ENCODE peak calls at places on chromosomes 4 and X, in seven cellular contexts. C is H9, Q is cardiac fibroblast, S is colonic mucosa, A is body of pancreas, U is IMR-90, B is astrocyte. Y is an unnamed sample.

GRCh38 chr4:98564847-98565246 is 93.6 kb downstream of the TSPAN5 start:
- DNase-seq in C (no peak), A (no peak), U (no peak), S (no peak), B (peak), Q (no peak), Y (no peak)

GRCh38 chr4:101284546-101284945 is 62.8 kb downstream of the PPP3CA start:
- DNase-seq in S (no peak), Q (peak), C (no peak), A (no peak), B (no peak), U (no peak), Y (no peak)

GRCh38 chrX:426881-427280 is 40.2 kb upstream of the PPP2R3B start:
- DNase-seq in A (no peak), B (no peak), C (no peak), Q (peak), U (no peak), S (no peak), Y (no peak)

GRCh38 chr4:153326513-153326912 is 18.0 kb upstream of the MND1 start:
- DNase-seq in A (no peak), C (no peak), S (peak), U (peak), B (peak), Q (peak), Y (peak)

GRCh38 chr4:183758006-183758734 is 99.1 kb downstream of the TRAPPC11 start:
- DNase-seq in C (peak), U (no peak), S (peak), Q (peak), A (no peak), B (no peak), Y (no peak)

GRCh38 chrX:130053236-130053635 is 57.1 kb downstream of the ELF4 start:
- DNase-seq in Q (no peak), S (no peak), C (no peak), A (no peak), B (no peak), U (no peak), Y (no peak)

GRCh38 chr4:159150838-159151390 is 48.0 kb downstream of the RAPGEF2 start:
- DNase-seq in Q (no peak), S (no peak), A (peak), C (no peak), U (no peak), B (no peak), Y (no peak)

GRCh38 chr4:172141025-172141424 is 327.8 kb downstream of the GALNTL6 start:
- DNase-seq in U (no peak), B (no peak), Q (no peak), A (no peak), S (no peak), C (no peak), Y (no peak)

GRCh38 chr4:134126161-134126560 is 75.4 kb downstream of the PABPC4L start:
- DNase-seq in B (no peak), A (no peak), Q (no peak), U (no peak), C (no peak), S (no peak), Y (no peak)

GRCh38 chrX:49071877-49072711 is 1.7 kb downstream of the PRAF2 start:
- DNase-seq in Q (peak), B (peak), C (peak), A (peak), S (peak), U (peak), Y (no peak)

GRCh38 chrX:18422325-18422724 is 3.1 kb upstream of the CDKL5 start:
- DNase-seq in S (no peak), C (no peak), A (no peak), B (peak), Q (peak), U (peak), Y (no peak)

GRCh38 chr4:121380448-121381147 is at the start of gene QRFPR:
- DNase-seq in A (no peak), U (no peak), S (no peak), Q (peak), C (peak), B (no peak), Y (peak)

GRCh38 chr4:183256756-183257385 is 63.2 kb downstream of the CLDN22 start:
- DNase-seq in A (peak), U (peak), S (no peak), Q (peak), C (peak), B (no peak), Y (peak)

GRCh38 chr4:127782275-127783025 is at the start of gene HSPA4L:
- DNase-seq in U (peak), A (peak), C (no peak), Q (peak), S (peak), B (peak), Y (peak)

GRCh38 chr4:107843394-107843793 is 18.7 kb downstream of the SGMS2 start:
- DNase-seq in Q (no peak), B (no peak), S (no peak), C (peak), U (no peak), A (no peak), Y (no peak)

GRCh38 chr4:42965326-42965725 is 72.8 kb downstream of the GRXCR1 start:
- DNase-seq in C (no peak), Q (no peak), A (no peak), S (no peak), U (no peak), B (no peak), Y (no peak)

GRCh38 chrX:150362599-150363481 is at the start of gene MAMLD1:
- DNase-seq in S (peak), Q (peak), C (peak), U (peak), B (peak), A (peak), Y (peak)

GRCh38 chr4:188722911-188723310 is 583.7 kb downstream of the TRIML1 start:
- DNase-seq in U (peak), A (no peak), B (no peak), C (no peak), S (no peak), Q (no peak), Y (no peak)

GRCh38 chr4:11748169-11748872 is 319.6 kb upstream of the HS3ST1 start:
- DNase-seq in S (no peak), B (peak), A (no peak), C (no peak), U (peak), Q (peak), Y (no peak)

GRCh38 chr4:26557164-26557563 is 26.7 kb upstream of the TBC1D19 start:
- DNase-seq in S (no peak), B (peak), A (no peak), C (no peak), U (peak), Q (peak), Y (no peak)

GRCh38 chr4:151569650-151570049 is 160.7 kb downstream of the FHIP1A start:
- DNase-seq in C (no peak), U (no peak), Q (no peak), B (no peak), A (peak), S (no peak), Y (no peak)

GRCh38 chr4:184074989-184075388 is 142.7 kb downstream of the ENPP6 start:
- DNase-seq in B (no peak), S (no peak), C (no peak), A (no peak), Q (no peak), U (no peak), Y (no peak)

GRCh38 chrX:16005899-16006298 is 117.5 kb upstream of the GRPR start:
- DNase-seq in C (no peak), U (no peak), A (no peak), Q (no peak), B (no peak), S (no peak), Y (no peak)

GRCh38 chr4:61445374-61446063 is 245.4 kb downstream of the ADGRL3 start:
- DNase-seq in S (no peak), C (no peak), U (no peak), A (no peak), Q (no peak), B (no peak), Y (no peak)

GRCh38 chrX:19697416-19697815 is 182.1 kb upstream of the MAP3K15 start:
- DNase-seq in A (no peak), U (peak), S (no peak), B (no peak), Q (peak), C (no peak), Y (no peak)

GRCh38 chr4:184695178-184695896 is 38.6 kb downstream of the CENPU start:
- DNase-seq in S (no peak), C (no peak), B (no peak), Q (no peak), A (no peak), U (peak), Y (no peak)

GRCh38 chr4:118968813-118969212 is 80.2 kb downstream of the SYNPO2 start:
- DNase-seq in A (no peak), S (no peak), Q (peak), C (no peak), U (no peak), B (no peak), Y (no peak)

GRCh38 chrX:47146936-47147859 is 2.2 kb downstream of the RBM10 start:
- DNase-seq in S (no peak), A (no peak), Q (no peak), B (no peak), C (no peak), U (no peak), Y (no peak)

GRCh38 chrX:47146121-47146935 is 1.3 kb downstream of the RBM10 start:
- DNase-seq in A (no peak), Q (no peak), S (peak), C (no peak), U (no peak), B (no peak), Y (no peak)

GRCh38 chrX:47143894-47144625 is 442 bp downstream of the NDUFB11 start:
- DNase-seq in B (peak), A (peak), S (peak), U (peak), Q (no peak), C (no peak), Y (peak)

GRCh38 chrX:47145408-47146120 is 543 bp downstream of the RBM10 start:
- DNase-seq in A (no peak), S (peak), Q (no peak), C (no peak), U (no peak), B (no peak), Y (no peak)

DNA sequence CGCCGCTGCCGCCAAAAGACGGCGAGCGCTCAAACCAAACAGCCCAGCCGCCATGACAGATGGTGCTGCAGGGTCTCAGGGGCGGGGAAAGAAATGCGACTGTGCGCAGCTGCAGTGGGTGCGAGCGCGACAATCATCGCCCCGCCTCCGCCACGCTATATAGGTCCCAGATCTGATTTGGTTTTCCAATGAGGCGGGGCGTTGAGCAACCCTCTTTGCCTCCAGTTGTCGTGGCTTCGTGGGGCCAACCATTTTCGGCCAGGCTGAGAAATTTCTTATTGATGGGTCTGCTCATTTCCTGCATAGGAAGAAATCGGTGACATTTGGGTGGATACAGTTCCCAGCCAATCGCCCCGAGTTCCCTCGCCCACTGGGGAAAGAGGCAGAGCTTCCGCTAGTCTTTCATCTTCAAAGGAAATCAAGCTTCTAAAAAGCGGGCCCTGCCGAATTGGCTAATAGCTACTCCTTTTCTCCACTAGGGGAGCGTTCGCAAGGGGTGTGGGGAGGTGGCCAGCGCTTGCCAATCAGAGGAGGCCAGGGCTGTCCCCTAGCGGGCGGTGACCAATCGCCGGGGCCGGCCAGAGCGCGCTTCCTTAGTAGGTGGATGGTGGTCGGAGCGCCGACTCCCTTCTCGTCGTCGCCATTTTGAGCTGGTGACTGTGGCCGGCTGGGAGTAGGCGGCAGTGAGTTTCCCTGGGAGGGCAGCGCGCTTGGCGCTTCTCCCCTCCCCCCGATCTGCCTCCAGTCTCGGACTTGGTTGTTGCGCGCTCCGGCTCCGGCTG is at the start of the genes NDUFB11 and RBM10:
- DNase-seq in C (peak), Q (peak), U (peak), B (peak), S (peak), A (peak), Y (peak)
- TF ChIP-seq CTCF in C (peak), Q (peak), U (peak), B (peak), S (peak), A (peak), Y (peak)

GRCh38 chr4:1512738-1513660 is 106.8 kb upstream of the NKX1-1 start:
- DNase-seq in S (peak), B (no peak), U (no peak), A (peak), C (peak), Q (peak), Y (peak)
- TF ChIP-seq CTCF in S (peak), B (peak), U (peak), A (no peak), C (peak), Q (no peak), Y (peak)

DNA sequence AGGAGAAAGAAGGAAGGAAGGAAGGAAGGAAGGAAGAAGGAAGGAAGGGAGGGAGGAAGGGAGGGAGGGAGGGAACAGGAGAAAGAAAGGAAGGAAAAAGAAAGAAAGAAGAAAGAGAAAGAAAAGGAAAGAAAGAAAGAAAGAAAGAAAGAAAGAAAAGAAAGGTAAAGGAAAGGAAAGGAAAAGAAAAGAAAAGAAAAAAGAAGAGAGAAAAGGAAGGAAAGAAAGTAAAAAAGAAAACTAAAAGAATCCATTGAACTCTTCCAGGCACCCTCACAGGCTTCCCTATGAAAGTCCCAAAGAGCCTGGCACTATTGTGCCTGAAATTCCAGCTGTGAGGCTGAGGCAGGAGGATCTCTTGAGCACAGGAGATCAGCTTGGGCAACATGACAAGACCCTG is 11.5 kb downstream of the ABCG2 start:
- DNase-seq in Q (no peak), A (no peak), U (no peak), C (no peak), B (no peak), S (no peak), Y (no peak)
- TF ChIP-seq CTCF in Q (no peak), A (no peak), U (no peak), C (no peak), B (no peak), S (no peak), Y (no peak)

GRCh38 chr4:54169176-54169575 is 59.9 kb upstream of the PDGFRA start:
- DNase-seq in S (no peak), U (peak), Q (peak), C (no peak), A (no peak), B (peak), Y (no peak)

GRCh38 chr4:54165011-54165410 is 64.1 kb upstream of the PDGFRA start:
- DNase-seq in Q (no peak), A (no peak), S (no peak), C (no peak), B (peak), U (no peak), Y (no peak)

GRCh38 chr4:54159543-54159942 is 59.6 kb downstream of the GSX2 start:
- DNase-seq in Q (no peak), S (no peak), C (no peak), U (no peak), B (no peak), A (no peak), Y (no peak)

GRCh38 chr4:54167508-54167907 is 61.6 kb upstream of the PDGFRA start:
- DNase-seq in A (no peak), U (no peak), S (no peak), C (no peak), Q (no peak), B (no peak), Y (no peak)

GRCh38 chr4:54165438-54165837 is 63.7 kb upstream of the PDGFRA start:
- DNase-seq in S (no peak), B (peak), Q (peak), U (peak), A (peak), C (no peak), Y (no peak)
- TF ChIP-seq CTCF in S (no peak), B (no peak), Q (peak), U (no peak), A (no peak), C (no peak), Y (no peak)

DNA sequence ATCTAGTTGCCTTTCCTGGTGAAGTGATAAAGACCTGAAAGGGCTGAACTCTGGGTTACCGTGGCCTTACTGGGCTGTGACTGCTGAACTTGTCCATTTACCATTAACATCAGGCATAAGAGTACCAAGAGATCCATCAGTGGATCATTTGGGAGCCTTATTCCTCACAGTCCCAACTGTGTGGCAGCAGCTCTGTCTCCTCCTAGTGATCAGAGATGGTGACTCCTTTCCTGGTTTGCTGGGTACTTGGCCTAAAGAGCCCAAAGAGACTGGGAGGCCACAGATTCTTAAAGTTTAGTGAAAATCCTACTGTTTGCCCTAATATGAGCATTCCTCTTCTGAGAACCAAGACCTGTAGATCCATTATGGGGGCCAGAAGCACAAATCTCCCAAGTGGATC is 56.3 kb upstream of the ATP6AP2 start:
- DNase-seq in C (no peak), S (no peak), U (no peak), A (no peak), B (no peak), Q (peak), Y (no peak)
- TF ChIP-seq CTCF in C (no peak), S (no peak), U (no peak), A (no peak), B (no peak), Q (peak), Y (no peak)

GRCh38 chrX:108139303-108139702 is 47.7 kb downstream of the ATG4A start:
- DNase-seq in B (no peak), U (no peak), Q (peak), C (peak), S (no peak), A (no peak), Y (peak)
- TF ChIP-seq CTCF in B (peak), U (peak), Q (peak), C (peak), S (no peak), A (no peak), Y (no peak)

GRCh38 chr4:138063581-138063980 is 178.6 kb downstream of the SLC7A11 start:
- DNase-seq in A (no peak), S (no peak), Q (no peak), U (no peak), B (no peak), C (no peak), Y (no peak)

GRCh38 chr4:138062929-138063328 is 179.2 kb downstream of the SLC7A11 start:
- DNase-seq in S (no peak), A (no peak), Q (peak), U (peak), C (peak), B (peak), Y (no peak)
- TF ChIP-seq CTCF in S (no peak), A (no peak), Q (peak), U (peak), C (peak), B (peak), Y (no peak)

Y was measured in Calu3.